ENCODE peak calls at places on chromosomes 6 and 20, in seven cellular contexts. T is PC-3, P is fibroblast of lung, R is HepG2, E is endothelial cell of umbilical vein, K is neural progenitor cell, F is DND-41. A is an unnamed sample.

GRCh38 chr6:92810913-92811312 is 608.4 kb downstream of the EPHA7 start:
- DNase-seq in T (peak), R (peak), K (peak), P (peak), F (peak), E (peak), A (no peak)

GRCh38 chr20:25058051-25058796 is at the start of gene ACSS1:
- DNase-seq in F (peak), E (peak), T (peak), P (peak), K (peak), R (no peak), A (no peak)

GRCh38 chr6:17589402-17590116 is 10.5 kb upstream of the FAM8A1 start:
- DNase-seq in T (peak), K (peak), F (peak), P (peak), E (peak), R (peak), A (no peak)

GRCh38 chr6:35611235-35611634 is 77.5 kb downstream of the FKBP5 start:
- DNase-seq in E (no peak), F (no peak), P (peak), K (no peak), R (no peak), T (no peak), A (peak)

GRCh38 chr6:157238346-157238745 is 85.0 kb downstream of the TMEM242 start:
- DNase-seq in K (no peak), E (no peak), F (no peak), T (no peak), R (no peak), P (no peak), A (no peak)

GRCh38 chr6:21193790-21194189 is 399.8 kb upstream of the SOX4 start:
- DNase-seq in E (no peak), F (no peak), K (no peak), P (no peak), R (no peak), T (no peak), A (no peak)

GRCh38 chr6:3965071-3965718 is 113.7 kb downstream of the FAM217A start:
- DNase-seq in P (peak), R (no peak), E (peak), T (peak), K (no peak), F (no peak), A (no peak)

GRCh38 chr6:7143161-7143974 is 35.6 kb downstream of the RREB1 start:
- DNase-seq in R (peak), T (no peak), K (no peak), F (no peak), E (no peak), P (no peak), A (no peak)

GRCh38 chr6:11500008-11500407 is 37.5 kb upstream of the TMEM170B start:
- DNase-seq in K (no peak), F (no peak), T (peak), P (peak), E (peak), R (no peak), A (no peak)

GRCh38 chr6:41640436-41640835 is 2.2 kb downstream of the MDFI start:
- DNase-seq in R (no peak), K (no peak), P (peak), F (no peak), E (no peak), T (no peak), A (no peak)

GRCh38 chr20:51221791-51222408 is 199.0 kb upstream of the KCNG1 start:
- DNase-seq in F (no peak), E (peak), T (peak), P (no peak), R (no peak), K (peak), A (peak)

GRCh38 chr6:129513471-129513870 is 196.5 kb downstream of the ARHGAP18 start:
- DNase-seq in F (no peak), K (no peak), P (peak), T (no peak), E (no peak), R (no peak), A (no peak)

GRCh38 chr6:4560225-4561077 is 215.8 kb upstream of the CDYL start:
- DNase-seq in F (no peak), E (no peak), P (no peak), K (no peak), T (no peak), R (no peak), A (no peak)

GRCh38 chr20:10111144-10111771 is 76.5 kb downstream of the ANKEF1 start:
- DNase-seq in K (no peak), R (peak), F (no peak), T (peak), P (no peak), E (no peak), A (no peak)

GRCh38 chr20:53569005-53569404 is 24.6 kb downstream of the ZNF217 start:
- DNase-seq in F (no peak), K (no peak), E (no peak), T (no peak), R (no peak), P (no peak), A (no peak)

GRCh38 chr6:9250852-9251251 is 815.5 kb upstream of the SLC35B3 start:
- DNase-seq in F (no peak), T (peak), E (peak), P (peak), R (peak), K (peak), A (peak)

GRCh38 chr6:145096846-145097245 is 638.5 kb downstream of the EPM2A start:
- DNase-seq in E (peak), T (peak), R (no peak), K (no peak), F (no peak), P (no peak), A (no peak)

GRCh38 chr6:1837868-1838267 is 228.2 kb downstream of the FOXC1 start:
- DNase-seq in E (no peak), R (no peak), K (no peak), T (no peak), P (no peak), F (no peak), A (no peak)

GRCh38 chr6:126581316-126581715 is 241.4 kb downstream of the CENPW start:
- DNase-seq in R (no peak), K (no peak), E (no peak), T (no peak), F (no peak), P (no peak), A (no peak)

GRCh38 chr20:41411458-41411857 is 44.8 kb upstream of the EMILIN3 start:
- DNase-seq in F (no peak), E (peak), K (peak), T (peak), P (peak), R (no peak), A (no peak)

GRCh38 chr20:17629025-17629424 is 53.0 kb downstream of the RRBP1 start:
- DNase-seq in T (no peak), K (no peak), R (no peak), P (no peak), F (no peak), E (no peak), A (no peak)

GRCh38 chr20:52425253-52425652 is 233.7 kb upstream of the ZFP64 start:
- DNase-seq in E (no peak), R (no peak), P (no peak), F (no peak), T (no peak), K (no peak), A (no peak)

GRCh38 chr6:82739266-82739665 is 326.4 kb downstream of the UBE3D start:
- DNase-seq in R (no peak), K (peak), P (no peak), F (no peak), T (no peak), E (no peak), A (no peak)

GRCh38 chr20:32406701-32407100 is 48.6 kb downstream of the ASXL1 start:
- DNase-seq in R (no peak), P (no peak), E (no peak), K (no peak), T (no peak), F (no peak), A (no peak)

GRCh38 chr6:44222987-44223470 is 366 bp upstream of the SLC29A1 start:
- DNase-seq in P (no peak), T (peak), E (peak), K (no peak), F (no peak), R (no peak), A (no peak)

GRCh38 chr20:5215592-5216304 is 88.9 kb downstream of the CDS2 start:
- DNase-seq in T (no peak), E (peak), P (peak), F (no peak), K (no peak), R (no peak), A (peak)

GRCh38 chr6:111818539-111819226 is 54.6 kb downstream of the FYN start:
- DNase-seq in E (no peak), T (no peak), F (no peak), P (peak), R (no peak), K (no peak), A (no peak)

GRCh38 chr6:5287205-5287965 is 26.1 kb downstream of the FARS2 start:
- DNase-seq in F (no peak), K (no peak), E (no peak), R (no peak), P (peak), T (peak), A (no peak)

GRCh38 chr6:16058188-16058780 is 70.6 kb upstream of the MYLIP start:
- DNase-seq in R (no peak), T (no peak), K (no peak), P (no peak), E (no peak), F (no peak), A (no peak)

GRCh38 chr6:106799008-106799952 is 169.9 kb downstream of the QRSL1 start:
- DNase-seq in T (peak), R (peak), F (peak), E (no peak), P (peak), K (peak), A (no peak)

GRCh38 chr20:1336699-1337387 is 7.9 kb upstream of the SDCBP2 start:
- DNase-seq in P (peak), K (no peak), F (peak), R (no peak), E (peak), T (no peak), A (no peak)

GRCh38 chr20:10659651-10660601 is 13.9 kb downstream of the JAG1 start:
- DNase-seq in P (no peak), T (no peak), E (no peak), K (no peak), R (peak), F (no peak), A (no peak)

GRCh38 chr6:161395832-161396231 is 122.0 kb upstream of the AGPAT4 start:
- DNase-seq in F (no peak), T (no peak), P (no peak), R (no peak), K (no peak), E (no peak), A (no peak)

DNA sequence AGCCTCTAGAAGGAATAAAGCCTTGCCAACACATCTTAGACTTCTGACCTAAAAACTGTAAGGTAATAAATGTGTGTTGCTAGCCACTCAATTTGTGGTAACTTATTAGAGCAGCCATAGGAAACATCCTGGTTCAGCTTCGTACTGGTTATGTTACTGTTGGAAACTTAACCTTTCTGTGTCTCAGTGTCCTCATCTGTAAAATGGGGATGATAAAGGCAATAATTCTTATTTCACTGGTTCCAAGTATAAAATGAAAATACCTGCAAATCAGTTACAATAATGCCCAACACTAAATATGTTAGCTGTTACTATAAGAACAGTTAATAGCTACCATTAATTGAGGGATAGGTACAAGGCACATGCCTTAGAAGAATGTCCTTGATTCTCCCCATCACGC is 14.3 kb upstream of the RBPJL start:
- DNase-seq in F (no peak), T (no peak), K (no peak), E (no peak), P (no peak), R (no peak), A (no peak)
- H3K9ac ChIP-seq in F (no peak), T (no peak), K (no peak), E (no peak), P (no peak), R (no peak), A (no peak)

DNA sequence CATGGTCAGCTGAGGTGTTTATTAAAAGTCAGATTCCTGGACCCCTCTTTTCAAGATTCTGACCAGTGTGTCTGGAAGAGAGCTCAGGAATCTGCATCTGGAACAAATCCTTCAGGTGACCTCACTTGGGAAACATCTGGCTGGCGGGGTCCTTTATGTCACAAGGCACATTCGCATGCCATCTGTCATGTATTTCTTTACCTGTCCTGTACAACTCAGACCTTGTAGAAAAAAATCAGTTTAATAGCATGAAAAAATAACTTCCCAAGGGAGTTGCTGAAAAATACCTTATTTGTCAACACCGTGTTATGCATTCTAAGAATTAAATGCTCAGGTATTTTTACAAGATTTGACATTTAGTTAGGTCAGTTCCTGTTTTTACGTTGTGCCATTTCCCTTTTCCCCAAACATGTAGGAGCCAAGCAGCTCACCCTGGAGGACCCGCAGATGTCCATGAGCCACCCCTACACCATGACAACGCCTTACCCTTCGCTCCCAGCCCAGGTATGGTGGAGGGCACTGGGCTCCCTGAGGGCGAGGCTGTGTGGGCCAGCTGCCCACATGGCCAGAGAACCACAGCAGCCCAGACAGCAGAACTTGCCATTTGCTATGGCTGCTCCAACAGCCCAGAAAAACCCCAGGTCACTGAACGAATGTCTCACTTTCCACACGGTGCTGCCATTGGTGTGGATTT is 4.0 kb downstream of the IRF4 start:
- DNase-seq in T (no peak), F (no peak), E (no peak), R (no peak), P (no peak), K (no peak), A (no peak)
- TF ChIP-seq EZH2 in T (no peak), F (no peak), E (no peak), R (no peak), P (no peak), K (no peak), A (no peak)

GRCh38 chr6:147126618-147127022 is 77.6 kb upstream of the STXBP5 start:
- DNase-seq in T (no peak), E (no peak), K (peak), F (no peak), R (no peak), P (no peak), A (no peak)
- H3K9ac ChIP-seq in T (peak), E (no peak), K (no peak), F (no peak), R (no peak), P (no peak), A (no peak)

GRCh38 chr20:59584278-59584925 is 19.9 kb upstream of the PHACTR3 start:
- DNase-seq in R (no peak), E (no peak), F (no peak), K (no peak), T (no peak), P (no peak), A (no peak)

GRCh38 chr20:59580208-59580980 is 23.9 kb upstream of the PHACTR3 start:
- DNase-seq in P (no peak), E (no peak), K (no peak), T (no peak), F (no peak), R (no peak), A (no peak)

GRCh38 chr20:59580991-59581401 is 23.3 kb upstream of the PHACTR3 start:
- DNase-seq in K (no peak), E (no peak), R (no peak), F (no peak), T (no peak), P (no peak), A (no peak)

GRCh38 chr20:59583428-59584277 is 20.7 kb upstream of the PHACTR3 start:
- DNase-seq in P (no peak), R (no peak), E (no peak), T (no peak), F (no peak), K (no peak), A (no peak)

GRCh38 chr20:59581983-59582679 is 22.2 kb upstream of the PHACTR3 start:
- DNase-seq in E (no peak), R (no peak), P (no peak), T (no peak), F (no peak), K (no peak), A (no peak)
- TF ChIP-seq EZH2 in E (no peak), R (no peak), P (no peak), T (no peak), F (no peak), K (no peak), A (no peak)

DNA sequence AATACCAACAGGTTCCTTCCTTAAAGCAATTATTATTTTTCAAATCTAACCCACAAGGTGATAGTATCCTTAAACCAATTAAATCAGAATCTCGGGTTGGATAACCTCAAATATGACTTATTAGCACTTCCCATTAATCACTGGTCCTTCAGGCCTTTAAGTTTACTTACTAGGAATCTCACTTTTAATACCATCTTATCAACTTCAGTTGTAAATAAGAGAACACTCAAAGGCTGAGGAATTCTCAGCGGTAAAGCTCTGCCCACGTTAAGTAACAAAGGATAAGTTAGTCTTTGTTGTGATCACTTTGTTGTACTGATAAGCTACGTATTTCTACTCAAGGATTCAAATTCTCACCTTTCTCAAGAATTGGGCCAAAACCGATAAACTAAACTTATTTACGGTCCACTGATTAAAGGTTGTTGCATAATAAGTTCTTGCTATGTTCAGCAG is 82.0 kb downstream of the OR2B2 start:
- DNase-seq in F (no peak), T (no peak), K (peak), P (peak), R (no peak), E (peak), A (no peak)
- H3K9ac ChIP-seq in F (peak), T (peak), K (peak), P (peak), R (peak), E (peak), A (peak)

DNA sequence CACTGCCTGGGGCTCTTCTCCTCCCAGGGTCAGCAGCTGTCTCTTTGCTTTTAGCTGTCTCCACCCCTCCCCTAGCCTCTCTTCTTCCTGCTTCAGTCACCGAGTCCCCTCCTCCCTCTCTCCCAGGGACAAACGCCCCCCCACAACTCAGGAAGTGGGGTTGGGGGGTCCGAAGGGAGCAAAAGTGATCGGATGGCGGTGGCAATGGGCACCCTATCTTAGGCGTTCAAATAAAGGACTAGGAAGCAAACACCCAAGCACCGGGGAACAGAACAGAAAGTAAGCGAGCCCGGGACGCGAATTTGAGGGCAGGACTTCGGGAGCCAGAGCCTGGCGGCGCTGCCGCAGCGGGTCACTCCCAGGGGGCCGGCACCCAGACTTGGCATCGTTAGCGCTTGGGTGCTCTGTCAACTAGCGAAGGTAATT is 951 bp upstream of the ITPR3 start:
- DNase-seq in P (peak), K (peak), F (peak), T (peak), R (no peak), E (peak), A (no peak)
- TF ChIP-seq EZH2 in P (no peak), K (peak), F (no peak), T (no peak), R (no peak), E (no peak), A (no peak)

GRCh38 chr20:23626040-23626620 is 11.6 kb downstream of the CST3 start:
- DNase-seq in T (peak), F (no peak), P (no peak), E (no peak), R (no peak), K (no peak), A (no peak)

GRCh38 chr20:23625236-23625964 is 12.4 kb downstream of the CST3 start:
- DNase-seq in P (no peak), E (no peak), F (no peak), R (no peak), T (no peak), K (peak), A (no peak)

GRCh38 chr20:23623666-23624065 is 14.1 kb downstream of the CST3 start:
- DNase-seq in P (no peak), K (no peak), E (no peak), F (no peak), T (no peak), R (no peak), A (no peak)

GRCh38 chr20:23624307-23624706 is 13.4 kb downstream of the CST3 start:
- DNase-seq in E (no peak), K (no peak), R (peak), F (no peak), T (no peak), P (no peak), A (no peak)

DNA sequence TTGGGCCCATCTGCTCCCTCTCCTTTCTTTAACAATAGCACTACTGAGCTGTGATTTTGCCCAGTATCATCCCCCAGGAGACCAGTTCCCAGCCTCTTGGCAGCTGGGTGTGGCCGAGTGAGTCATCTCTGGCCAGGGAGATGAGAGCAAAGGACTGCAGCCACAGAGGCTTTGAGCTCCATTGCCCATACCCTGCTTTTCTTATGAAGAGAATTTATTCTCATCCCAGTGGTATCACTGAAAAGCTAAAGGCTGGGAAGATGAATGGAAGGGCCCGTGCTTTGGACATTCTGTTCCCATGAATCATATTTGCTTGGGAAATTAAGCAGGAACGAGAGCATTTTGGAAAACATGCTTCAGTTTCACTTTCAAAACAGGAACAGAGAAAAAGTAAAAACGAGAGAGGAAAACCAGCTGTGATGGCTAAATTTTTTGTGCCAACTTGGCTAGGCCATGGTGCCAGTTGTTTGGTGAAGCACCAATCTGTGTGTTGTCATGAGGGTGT is 14.9 kb downstream of the CST3 start:
- DNase-seq in K (no peak), T (peak), F (no peak), R (peak), P (peak), E (peak), A (no peak)
- H3K9ac ChIP-seq in K (no peak), T (peak), F (no peak), R (peak), P (peak), E (peak), A (no peak)

A was measured in SK-N-MC.